ENCODE peak calls at places on chromosomes 16 and 17, in seven cellular contexts. Q, U, V, B, E, L and T are unnamed samples.

GRCh38 chr16:14071576-14072271 is 605 bp downstream of the MRTFB start:
- DNase-seq in E (no peak), U (no peak), V (no peak), L (no peak), B (no peak), Q (no peak), T (peak)

GRCh38 chr17:1485748-1486376 is 6.6 kb downstream of the MYO1C start:
- DNase-seq in L (peak), U (peak), E (peak), B (no peak), V (peak), Q (peak), T (peak)

GRCh38 chr16:87740441-87740840 is 25.3 kb downstream of the KLHDC4 start:
- DNase-seq in Q (peak), V (no peak), B (no peak), L (no peak), U (no peak), E (no peak), T (no peak)

GRCh38 chr16:11665071-11665491 is 3.2 kb upstream of the SNN start:
- DNase-seq in U (no peak), E (no peak), B (no peak), L (no peak), Q (no peak), V (no peak), T (peak)

GRCh38 chr17:74190154-74190553 is 13.3 kb upstream of the RPL38 start:
- DNase-seq in E (no peak), Q (peak), B (no peak), L (no peak), U (no peak), V (peak), T (no peak)

GRCh38 chr16:78113258-78113657 is 13.8 kb downstream of the WWOX start:
- DNase-seq in Q (no peak), L (no peak), U (no peak), E (no peak), B (no peak), V (no peak), T (no peak)

GRCh38 chr16:67161595-67162058 is 1.9 kb downstream of the FBXL8 start:
- DNase-seq in L (no peak), B (no peak), Q (no peak), U (no peak), E (no peak), V (peak), T (peak)

GRCh38 chr16:84618428-84619102 is 687 bp upstream of the COTL1 start:
- DNase-seq in L (no peak), B (peak), U (peak), V (peak), E (peak), Q (peak), T (peak)

GRCh38 chr16:58605562-58605961 is 24.1 kb downstream of the CNOT1 start:
- DNase-seq in L (no peak), Q (no peak), B (no peak), V (no peak), E (no peak), U (no peak), T (no peak)

GRCh38 chr16:53414381-53414780 is 19.9 kb upstream of the RBL2 start:
- DNase-seq in L (no peak), B (no peak), V (no peak), Q (no peak), U (no peak), E (no peak), T (no peak)

GRCh38 chr17:75785770-75786538 is 1.3 kb downstream of the UNK start:
- DNase-seq in Q (peak), E (no peak), L (no peak), B (no peak), V (no peak), U (no peak), T (peak)

GRCh38 chr17:17929655-17930380 is 42.4 kb downstream of the TOM1L2 start:
- DNase-seq in V (no peak), L (no peak), U (no peak), E (no peak), B (no peak), Q (no peak), T (no peak)

GRCh38 chr16:11254913-11255736 is 879 bp downstream of the SOCS1 start:
- DNase-seq in E (peak), B (no peak), V (no peak), Q (peak), U (peak), L (peak), T (no peak)

GRCh38 chr16:67190448-67191399 is 788 bp upstream of the EXOC3L1 start:
- DNase-seq in Q (peak), V (no peak), U (no peak), E (no peak), L (no peak), B (peak), T (no peak)

GRCh38 chr16:24070851-24071250 is 185.3 kb upstream of the CACNG3 start:
- DNase-seq in E (no peak), L (no peak), Q (peak), B (no peak), U (no peak), V (peak), T (no peak)

GRCh38 chr16:19116711-19117449 is 3.1 kb downstream of the ITPRIPL2 start:
- DNase-seq in E (no peak), Q (no peak), B (no peak), L (no peak), U (no peak), V (no peak), T (no peak)

GRCh38 chr17:63986842-63987615 is 11.1 kb upstream of the PRR29 start:
- DNase-seq in L (no peak), V (no peak), E (no peak), B (no peak), Q (no peak), U (no peak), T (no peak)

GRCh38 chr16:4882633-4883285 is 35.5 kb downstream of the UBN1 start:
- DNase-seq in L (no peak), B (no peak), V (no peak), E (no peak), U (no peak), Q (peak), T (no peak)

GRCh38 chr16:28202147-28202746 is 9.5 kb downstream of the XPO6 start:
- DNase-seq in Q (no peak), B (no peak), L (no peak), V (peak), U (no peak), E (no peak), T (no peak)

GRCh38 chr16:81469183-81469677 is 24.6 kb downstream of the CMIP start:
- DNase-seq in Q (no peak), U (no peak), V (no peak), B (no peak), E (no peak), L (no peak), T (peak)

GRCh38 chr17:10059684-10060211 is 138.7 kb downstream of the GAS7 start:
- DNase-seq in B (no peak), L (peak), V (no peak), Q (peak), U (peak), E (peak), T (no peak)

GRCh38 chr16:80323808-80324195 is 217.0 kb upstream of the DYNLRB2 start:
- DNase-seq in L (no peak), U (no peak), B (no peak), V (peak), E (no peak), Q (no peak), T (no peak)

GRCh38 chr17:83177611-83178532 is 98.5 kb downstream of the METRNL start:
- DNase-seq in U (no peak), E (peak), L (no peak), Q (no peak), B (no peak), V (no peak), T (peak)

GRCh38 chr17:33674685-33675084 is 381.6 kb upstream of the ASIC2 start:
- DNase-seq in U (peak), Q (peak), L (peak), V (peak), E (peak), B (peak), T (no peak)

GRCh38 chr16:24015923-24016322 is 180.1 kb downstream of the PRKCB start:
- DNase-seq in Q (no peak), V (no peak), B (no peak), E (no peak), U (no peak), L (no peak), T (no peak)

GRCh38 chr17:31296156-31296555 is 883 bp downstream of the OMG start:
- DNase-seq in L (no peak), V (no peak), Q (no peak), B (no peak), E (no peak), U (no peak), T (no peak)

GRCh38 chr16:3879887-3880564 is 487 bp downstream of the CREBBP start:
- DNase-seq in L (peak), E (peak), Q (peak), B (no peak), U (peak), V (peak), T (peak)

GRCh38 chr17:80586464-80587228 is 42.0 kb downstream of the RPTOR start:
- DNase-seq in L (no peak), E (no peak), U (peak), V (no peak), B (peak), Q (no peak), T (peak)

GRCh38 chr17:50426814-50427787 is 1.1 kb downstream of the ACSF2 start:
- DNase-seq in E (peak), L (peak), V (peak), Q (peak), B (no peak), U (peak), T (no peak)

GRCh38 chr17:20051624-20052023 is 42.5 kb downstream of the SPECC1 start:
- DNase-seq in B (no peak), V (no peak), E (no peak), U (no peak), L (no peak), Q (no peak), T (no peak)

GRCh38 chr17:17098426-17099035 is 56.3 kb downstream of the MPRIP start:
- DNase-seq in Q (peak), E (peak), B (no peak), V (no peak), U (peak), L (no peak), T (no peak)

GRCh38 chr17:57279432-57279831 is 23.1 kb downstream of the MSI2 start:
- DNase-seq in V (no peak), B (no peak), U (no peak), Q (no peak), E (no peak), L (no peak), T (no peak)
- H3K27ac ChIP-seq in V (no peak), B (no peak), U (no peak), Q (no peak), E (no peak), L (no peak), T (no peak)

DNA sequence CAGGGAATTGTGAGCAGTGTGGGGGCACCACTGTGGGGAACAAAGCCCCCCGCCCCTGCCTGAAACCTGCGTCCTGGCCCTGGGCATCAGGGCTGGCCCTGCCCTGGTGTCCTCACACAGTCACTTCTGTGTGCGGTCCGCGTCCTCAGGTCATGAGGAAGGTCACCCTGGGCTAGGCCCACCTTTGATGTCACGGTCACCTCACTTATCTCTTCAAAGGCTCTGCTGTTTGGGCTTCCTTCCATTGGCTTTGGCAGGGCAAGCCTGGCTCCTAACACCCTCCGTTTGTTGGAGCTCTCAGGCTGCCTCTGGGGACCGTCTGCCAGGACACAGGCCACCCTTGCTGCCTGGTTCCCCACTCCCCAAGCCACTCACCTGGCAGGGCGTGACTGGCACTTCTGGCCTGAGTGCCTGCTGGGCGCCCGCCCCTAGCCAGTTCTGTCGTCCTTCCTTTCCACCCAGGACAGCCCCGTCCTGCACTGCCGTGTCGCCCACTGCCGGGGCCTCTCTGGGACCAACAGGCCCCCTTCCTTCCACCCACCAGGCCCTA is 8.8 kb downstream of the CENPX start:
- DNase-seq in E (no peak), U (no peak), B (no peak), V (no peak), Q (no peak), L (no peak), T (no peak)
- H3K27ac ChIP-seq in E (peak), U (no peak), B (no peak), V (no peak), Q (peak), L (peak), T (no peak)

DNA sequence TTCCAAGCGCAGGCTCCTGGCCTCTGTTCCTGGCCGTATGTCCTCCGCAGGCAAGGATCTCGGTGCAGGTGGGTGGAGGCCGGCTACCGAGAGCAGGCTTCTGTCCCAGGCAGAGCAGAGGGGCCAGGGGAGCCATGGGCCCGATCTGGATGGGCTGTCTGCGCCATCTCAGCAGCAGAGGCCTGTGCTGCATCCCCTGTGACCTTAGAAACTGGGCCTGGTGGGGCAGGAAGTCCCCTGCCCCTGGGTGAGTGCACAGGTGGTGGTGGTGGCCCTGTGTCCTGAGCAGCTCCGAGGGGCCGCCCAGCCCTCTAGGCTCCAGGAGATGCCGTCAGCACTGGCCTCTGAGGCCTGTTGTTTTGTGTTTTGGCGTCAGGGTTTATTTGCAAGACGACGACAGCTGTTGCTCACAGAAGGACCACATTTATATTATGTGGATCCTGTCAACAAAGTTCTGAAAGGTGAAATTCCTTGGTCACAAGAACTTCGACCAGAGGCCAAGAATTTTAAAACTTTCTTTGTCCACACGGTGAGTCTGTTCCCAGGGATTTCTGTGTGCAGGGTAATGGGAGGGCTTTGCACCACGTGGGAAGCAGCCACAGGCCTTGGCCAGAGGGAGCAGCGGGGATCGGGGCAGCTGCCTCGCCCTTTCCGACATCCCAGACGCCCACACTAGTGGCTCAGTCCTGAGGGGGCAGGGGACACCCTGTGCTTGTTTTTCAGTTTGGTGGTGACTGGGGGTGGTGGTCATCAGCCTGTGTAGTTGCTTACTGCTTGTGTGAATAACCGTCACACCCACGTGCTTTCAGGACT is 59.1 kb downstream of the PDPK1 start:
- DNase-seq in L (no peak), V (no peak), B (no peak), E (no peak), U (no peak), Q (no peak), T (peak)
- H3K27ac ChIP-seq in L (no peak), V (no peak), B (no peak), E (no peak), U (peak), Q (no peak), T (no peak)

DNA sequence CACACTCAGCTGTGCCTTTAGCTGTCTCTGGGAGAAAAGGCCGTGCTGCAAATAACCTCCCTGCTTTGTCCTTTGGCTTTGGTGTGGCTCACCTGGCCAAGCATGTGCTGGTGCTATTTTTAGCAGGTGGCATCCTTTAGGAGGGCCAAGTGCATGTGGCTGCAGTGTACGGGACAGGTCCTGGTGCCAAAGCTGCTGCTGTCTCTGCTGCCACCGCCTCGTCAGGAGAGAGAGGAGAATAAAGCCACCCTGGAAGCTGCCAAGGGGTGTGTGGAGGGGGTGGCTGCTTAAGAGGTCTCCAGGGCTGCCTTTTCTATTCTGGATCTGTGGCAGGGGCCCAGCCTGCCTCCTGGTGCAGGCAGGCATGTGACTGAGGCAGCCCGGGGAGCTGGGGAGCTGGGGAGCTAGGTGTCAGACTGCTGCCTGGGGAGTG is 6.2 kb downstream of the AKAP1 start:
- DNase-seq in U (peak), E (no peak), B (no peak), V (no peak), Q (no peak), L (no peak), T (no peak)
- H3K27ac ChIP-seq in U (peak), E (peak), B (no peak), V (no peak), Q (peak), L (peak), T (no peak)